ENCODE peak calls at places on chromosome 2, in nine cellular contexts. G, C, N, O, R, Z, X, A and S are unnamed samples.

GRCh38 chr2:144517825-144518699 is 1.9 kb downstream of the ZEB2 start:
- DNase-seq in G (no peak), C (no peak), N (no peak), O (peak), R (peak), Z (peak), X (no peak), A (peak), S (peak)

GRCh38 chr2:28021898-28022297 is 131.4 kb downstream of the BABAM2 start:
- DNase-seq in G (no peak), C (no peak), N (no peak), O (no peak), R (no peak), Z (no peak), X (no peak), A (no peak), S (no peak)

GRCh38 chr2:42089340-42089925 is 41.6 kb downstream of the PKDCC start:
- DNase-seq in G (no peak), C (no peak), N (no peak), O (peak), R (peak), Z (peak), X (peak), A (peak), S (peak)

GRCh38 chr2:197152451-197153228 is 157.9 kb downstream of the ANKRD44 start:
- DNase-seq in G (no peak), C (no peak), N (no peak), O (no peak), R (no peak), Z (peak), X (peak), A (peak), S (peak)

GRCh38 chr2:219464286-219465032 is 29.8 kb downstream of the SPEG start:
- DNase-seq in G (no peak), C (no peak), N (no peak), O (no peak), R (no peak), Z (no peak), X (no peak), A (no peak), S (no peak)

GRCh38 chr2:197378494-197378972 is 56.3 kb downstream of the SF3B1 start:
- DNase-seq in G (peak), C (no peak), N (no peak), O (peak), R (peak), Z (peak), X (peak), A (peak), S (peak)

GRCh38 chr2:235956281-235956970 is 211.8 kb downstream of the GBX2 start:
- DNase-seq in G (no peak), C (no peak), N (no peak), O (no peak), R (no peak), Z (no peak), X (no peak), A (no peak), S (no peak)

GRCh38 chr2:67137699-67138098 is 259.4 kb upstream of the ETAA1 start:
- DNase-seq in G (peak), C (no peak), N (no peak), O (no peak), R (no peak), Z (no peak), X (no peak), A (no peak), S (no peak)

GRCh38 chr2:28216320-28216719 is 176.3 kb upstream of the FOSL2 start:
- DNase-seq in G (peak), C (no peak), N (no peak), O (no peak), R (no peak), Z (no peak), X (no peak), A (no peak), S (no peak)

GRCh38 chr2:182548031-182548950 is 121.5 kb upstream of the PDE1A start:
- DNase-seq in G (no peak), C (no peak), N (no peak), O (no peak), R (no peak), Z (no peak), X (no peak), A (peak), S (no peak)

GRCh38 chr2:26846881-26847662 is 860 bp upstream of the DPYSL5 start:
- DNase-seq in G (peak), C (no peak), N (no peak), O (peak), R (no peak), Z (no peak), X (no peak), A (no peak), S (peak)

GRCh38 chr2:216073773-216074172 is 7.8 kb downstream of the PECR start:
- DNase-seq in G (no peak), C (no peak), N (no peak), O (no peak), R (no peak), Z (no peak), X (no peak), A (no peak), S (no peak)

GRCh38 chr2:161223139-161223732 is 63.0 kb downstream of the TANK start:
- DNase-seq in G (peak), C (no peak), N (no peak), O (no peak), R (no peak), Z (peak), X (no peak), A (peak), S (no peak)

GRCh38 chr2:219252084-219252483 is 959 bp upstream of the TUBA4B start:
- DNase-seq in G (no peak), C (no peak), N (no peak), O (peak), R (no peak), Z (peak), X (peak), A (no peak), S (no peak)

GRCh38 chr2:19911799-19912509 is 10.2 kb upstream of the TTC32 start:
- DNase-seq in G (no peak), C (no peak), N (peak), O (no peak), R (no peak), Z (no peak), X (no peak), A (peak), S (no peak)

GRCh38 chr2:223001831-223002230 is 50.2 kb upstream of the KCNE4 start:
- DNase-seq in G (peak), C (no peak), N (no peak), O (no peak), R (no peak), Z (no peak), X (no peak), A (peak), S (no peak)

GRCh38 chr2:156322681-156323211 is 9.8 kb downstream of the NR4A2 start:
- DNase-seq in G (no peak), C (no peak), N (no peak), O (no peak), R (peak), Z (no peak), X (no peak), A (no peak), S (no peak)

GRCh38 chr2:239328306-239329191 is 72.3 kb downstream of the HDAC4 start:
- DNase-seq in G (no peak), C (peak), N (peak), O (no peak), R (peak), Z (no peak), X (no peak), A (peak), S (no peak)

GRCh38 chr2:230184727-230185578 is 34.8 kb downstream of the SP110 start:
- DNase-seq in G (peak), C (no peak), N (peak), O (no peak), R (no peak), Z (no peak), X (no peak), A (peak), S (no peak)

GRCh38 chr2:12606472-12607000 is 110.2 kb upstream of the TRIB2 start:
- DNase-seq in G (no peak), C (no peak), N (peak), O (no peak), R (peak), Z (no peak), X (no peak), A (peak), S (no peak)

GRCh38 chr2:111041398-111042202 is 79.1 kb upstream of the BCL2L11 start:
- DNase-seq in G (no peak), C (no peak), N (no peak), O (no peak), R (no peak), Z (no peak), X (no peak), A (no peak), S (no peak)

GRCh38 chr2:77434880-77435279 is 87.3 kb downstream of the LRRTM4 start:
- DNase-seq in G (no peak), C (no peak), N (no peak), O (no peak), R (no peak), Z (peak), X (no peak), A (no peak), S (no peak)

GRCh38 chr2:241686649-241687425 is at the start of gene DTYMK:
- DNase-seq in G (peak), C (peak), N (peak), O (peak), R (peak), Z (peak), X (peak), A (peak), S (peak)

GRCh38 chr2:172083725-172084483 is 1.4 kb upstream of the DLX1 start:
- DNase-seq in G (no peak), C (no peak), N (no peak), O (no peak), R (no peak), Z (peak), X (no peak), A (no peak), S (peak)

GRCh38 chr2:82013641-82014040 is 1709.1 kb upstream of the LRRTM1 start:
- DNase-seq in G (peak), C (no peak), N (no peak), O (no peak), R (no peak), Z (no peak), X (no peak), A (no peak), S (no peak)

GRCh38 chr2:217338306-217338916 is 478.5 kb upstream of the TNP1 start:
- DNase-seq in G (no peak), C (peak), N (peak), O (no peak), R (peak), Z (no peak), X (no peak), A (peak), S (no peak)

GRCh38 chr2:69644506-69644979 is 1.0 kb upstream of the AAK1 start:
- DNase-seq in G (no peak), C (no peak), N (no peak), O (no peak), R (no peak), Z (no peak), X (no peak), A (no peak), S (no peak)

GRCh38 chr2:117775820-117776219 is 38.7 kb upstream of the DDX18 start:
- DNase-seq in G (no peak), C (no peak), N (no peak), O (no peak), R (no peak), Z (no peak), X (no peak), A (no peak), S (no peak)

GRCh38 chr2:173652731-173653426 is 298.2 kb downstream of the CDCA7 start:
- DNase-seq in G (peak), C (peak), N (peak), O (no peak), R (no peak), Z (no peak), X (no peak), A (peak), S (no peak)

GRCh38 chr2:136764397-136765255 is 719 bp upstream of the THSD7B start:
- DNase-seq in G (peak), C (no peak), N (no peak), O (peak), R (no peak), Z (no peak), X (no peak), A (no peak), S (no peak)

GRCh38 chr2:204051476-204051875 is 114.9 kb downstream of the ICOS start:
- DNase-seq in G (no peak), C (no peak), N (no peak), O (no peak), R (no peak), Z (peak), X (no peak), A (peak), S (no peak)

GRCh38 chr2:168116448-168116847 is 130.9 kb downstream of the STK39 start:
- DNase-seq in G (no peak), C (no peak), N (no peak), O (no peak), R (no peak), Z (no peak), X (no peak), A (peak), S (no peak)

GRCh38 chr2:70959271-70959761 is 19.1 kb upstream of the ANKRD53 start:
- DNase-seq in G (no peak), C (no peak), N (no peak), O (no peak), R (no peak), Z (no peak), X (no peak), A (no peak), S (no peak)

GRCh38 chr2:69830045-69830905 is 815 bp downstream of the GMCL1 start:
- DNase-seq in G (peak), C (no peak), N (no peak), O (peak), R (peak), Z (peak), X (peak), A (peak), S (peak)

GRCh38 chr2:113208995-113209868 is 35.5 kb downstream of the PSD4 start:
- DNase-seq in G (no peak), C (peak), N (peak), O (no peak), R (no peak), Z (no peak), X (no peak), A (no peak), S (no peak)

GRCh38 chr2:31383471-31384153 is 30.9 kb downstream of the XDH start:
- DNase-seq in G (no peak), C (no peak), N (no peak), O (no peak), R (no peak), Z (no peak), X (no peak), A (peak), S (no peak)